ENCODE peak calls at places on chromosomes 4 and X, in four cellular contexts. Y is fibroblast of lung, H is ascending aorta, X is thoracic aorta. M is an unnamed sample.

GRCh38 chr4:28251831-28252230 is 1391.2 kb downstream of the STIM2 start:
- DNase-seq in Y (no peak), H (no peak), X (no peak), M (no peak)

GRCh38 chrX:43589735-43590515 is 66.2 kb upstream of the MAOA start:
- DNase-seq in Y (no peak), H (no peak), X (no peak), M (no peak)

GRCh38 chr4:80097395-80098177 is 24.6 kb upstream of the ANTXR2 start:
- DNase-seq in Y (peak; percentile 94), H (no peak), X (no peak), M (peak; percentile 23)

GRCh38 chr4:126701756-126702155 is 931.0 kb upstream of the INTU start:
- DNase-seq in Y (peak; percentile 91), H (no peak), X (no peak), M (no peak)

GRCh38 chr4:118915468-118915867 is 26.8 kb downstream of the SYNPO2 start:
- DNase-seq in Y (no peak), H (no peak), X (no peak), M (no peak)

GRCh38 chr4:82890913-82891727 is at the start of gene SEC31A:
- DNase-seq in Y (peak; percentile 94), H (peak; percentile 75), X (peak; percentile 84), M (peak; percentile 96)

GRCh38 chr4:2259036-2259540 is 2.8 kb downstream of the MXD4 start:
- DNase-seq in Y (no peak), H (peak; percentile 7), X (peak; percentile 1), M (no peak)

GRCh38 chrX:107861056-107861455 is 35.4 kb downstream of the MID2 start:
- DNase-seq in Y (no peak), H (no peak), X (no peak), M (no peak)

DNA sequence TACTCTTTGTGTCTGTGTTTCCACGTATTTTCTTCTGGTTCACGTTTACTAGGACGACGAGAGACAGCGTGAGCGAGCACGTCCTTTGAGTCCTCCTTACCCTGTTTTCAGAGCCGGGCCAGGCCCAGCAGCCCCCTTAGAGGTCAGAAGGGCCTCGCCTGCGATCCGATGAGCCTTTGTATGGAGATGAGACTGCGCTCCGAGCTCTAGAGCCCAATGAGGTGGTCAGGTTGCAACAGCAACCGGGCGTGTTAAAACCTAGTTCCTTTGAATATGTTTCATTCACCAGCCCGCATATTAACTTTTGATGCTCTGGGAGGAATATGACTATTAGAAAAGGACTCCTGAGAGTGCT is 55.6 kb upstream of the TADA2B start:
- DNase-seq in Y (peak; percentile 38), H (no peak), X (no peak), M (no peak)
- H3K4me1 ChIP-seq in Y (peaks cover 8% of the 10 kb centered on the region), H (peaks cover 9% of the 10 kb centered on the region), X (peaks cover 58% of the 10 kb centered on the region), M (peaks cover 17% of the 10 kb centered on the region)

GRCh38 chrX:110211340-110211739 is 106.5 kb downstream of the AMMECR1 start:
- DNase-seq in Y (no peak), H (no peak), X (no peak), M (no peak)
- H3K4me1 ChIP-seq in Y (peaks cover 10% of the 10 kb centered on the region), H (no peaks in the 10 kb centered on the region), X (no peaks in the 10 kb centered on the region), M (peaks cover 31% of the 10 kb centered on the region)

DNA sequence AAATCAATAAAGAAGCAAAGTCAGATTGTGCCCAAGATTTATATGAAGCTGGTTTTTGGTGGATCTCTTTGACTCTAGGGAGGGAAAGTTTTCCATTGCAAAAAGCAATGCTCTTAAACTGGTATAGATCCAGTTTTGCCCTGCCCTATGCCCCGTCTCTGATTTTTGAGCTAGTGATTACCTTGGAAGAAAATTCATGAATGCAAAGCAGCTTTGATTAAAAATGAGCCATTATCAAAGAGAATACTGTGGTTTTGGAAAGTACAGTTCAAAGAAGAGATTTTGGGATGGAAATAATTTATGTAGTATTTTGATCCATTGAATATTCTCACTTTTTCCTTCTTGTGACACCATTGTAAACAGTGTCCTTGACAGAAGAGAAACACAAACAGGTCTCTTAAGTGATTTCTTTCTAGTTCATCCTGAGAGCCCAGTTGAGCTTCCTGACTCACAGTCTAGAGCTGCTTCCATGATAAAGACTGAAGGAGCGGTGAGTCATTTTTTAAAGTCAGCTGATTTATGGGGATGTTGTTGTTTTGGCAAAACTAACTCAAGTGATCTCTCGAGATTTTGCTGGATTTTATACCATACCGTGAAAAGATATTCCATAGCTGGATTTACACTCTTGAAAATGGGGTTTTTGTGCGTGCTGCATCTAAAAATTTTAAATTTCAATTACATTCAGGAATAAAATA is 76.7 kb downstream of the AFF1 start:
- DNase-seq in Y (peak; percentile 92), H (no peak), X (no peak), M (peak; percentile 53)
- H3K4me1 ChIP-seq in Y (no peaks in the 10 kb centered on the region), H (peaks cover 8% of the 10 kb centered on the region), X (peaks cover 63% of the 10 kb centered on the region), M (peaks cover 29% of the 10 kb centered on the region)

GRCh38 chr4:48692023-48692422 is 88.1 kb downstream of the FRYL start:
- DNase-seq in Y (no peak), H (no peak), X (no peak), M (no peak)

GRCh38 chr4:48698029-48698901 is 81.8 kb downstream of the FRYL start:
- DNase-seq in Y (peak; percentile 89), H (no peak), X (no peak), M (peak; percentile 70)

GRCh38 chr4:48692897-48693296 is 87.2 kb downstream of the FRYL start:
- DNase-seq in Y (peak; percentile 52), H (no peak), X (no peak), M (no peak)

GRCh38 chr4:48693856-48694574 is 86.1 kb downstream of the FRYL start:
- DNase-seq in Y (no peak), H (no peak), X (no peak), M (no peak)

DNA sequence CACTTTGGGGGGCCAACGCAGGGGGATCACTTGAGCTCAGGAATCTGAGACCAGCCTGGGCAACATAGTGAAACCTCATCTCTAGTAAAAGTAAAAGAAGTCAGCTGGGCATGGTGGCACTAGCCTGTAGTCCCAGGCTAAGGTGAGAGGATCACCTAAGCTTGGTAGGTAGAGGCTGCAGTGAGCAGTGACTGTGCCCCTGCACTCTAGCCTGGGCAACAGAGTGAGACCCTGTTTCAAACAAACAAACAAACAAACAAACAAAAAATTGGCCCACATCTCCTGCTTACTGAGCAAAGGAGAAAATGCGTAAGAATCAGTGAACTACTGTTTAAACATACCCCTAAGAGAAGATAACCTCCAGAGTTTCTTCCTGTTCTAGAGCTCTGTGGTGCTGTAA is 85.3 kb downstream of the FRYL start:
- DNase-seq in Y (no peak), H (no peak), X (no peak), M (no peak)
- H3K4me1 ChIP-seq in Y (peaks cover 15% of the 10 kb centered on the region), H (no peaks in the 10 kb centered on the region), X (peaks cover 36% of the 10 kb centered on the region), M (peaks cover 22% of the 10 kb centered on the region)

GRCh38 chr4:103075894-103076776 is at the start of gene SLC9B2:
- DNase-seq in Y (peak; percentile 74), H (no peak), X (peak; percentile 20), M (peak; percentile 79)
- H3K4me1 ChIP-seq in Y (peaks cover 5% of the 10 kb centered on the region), H (peaks cover 3% of the 10 kb centered on the region), X (peaks cover 12% of the 10 kb centered on the region), M (peaks cover 17% of the 10 kb centered on the region)

DNA sequence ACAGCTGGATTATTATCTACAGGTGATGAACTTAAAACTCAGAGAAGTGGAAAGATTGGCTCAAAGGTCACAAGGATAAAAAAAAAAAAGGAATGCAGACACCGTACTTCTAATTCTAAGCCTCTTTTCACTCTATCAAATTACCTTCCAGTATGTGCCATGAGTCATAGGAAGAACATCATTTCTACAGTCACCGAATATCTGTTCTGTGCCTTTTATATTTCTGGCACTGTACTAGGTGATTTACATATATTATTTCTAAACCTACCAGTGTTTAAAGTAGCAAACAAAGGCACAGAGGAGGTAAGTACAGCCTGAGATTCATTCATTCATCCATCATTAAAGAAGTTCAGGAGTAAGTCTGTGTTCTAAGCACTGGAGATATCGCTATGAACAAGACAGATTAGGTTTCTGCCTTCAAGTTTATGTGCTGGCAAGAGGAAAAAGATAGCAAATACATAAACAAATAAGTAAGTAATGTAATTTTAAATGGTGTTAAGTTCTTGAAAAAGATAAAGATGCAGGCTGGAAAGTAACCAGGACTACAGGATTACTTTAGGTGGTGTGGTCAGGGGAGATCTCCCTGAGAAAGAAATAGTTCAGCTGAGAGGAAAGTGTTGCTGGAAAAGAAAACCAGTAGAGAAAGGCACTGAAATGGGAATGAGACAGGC is 65.3 kb downstream of the PALLD start:
- DNase-seq in Y (peak; percentile 80), H (no peak), X (no peak), M (no peak)
- H3K4me1 ChIP-seq in Y (peaks cover 8% of the 10 kb centered on the region), H (no peaks in the 10 kb centered on the region), X (peaks cover 14% of the 10 kb centered on the region), M (peaks cover 50% of the 10 kb centered on the region)

GRCh38 chrX:68832101-68832416 is 3.2 kb downstream of the EFNB1 start:
- DNase-seq in Y (peak; percentile 80), H (no peak), X (no peak), M (peak; percentile 57)

GRCh38 chrX:68831405-68832100 is 2.7 kb downstream of the EFNB1 start:
- DNase-seq in Y (no peak), H (no peak), X (no peak), M (no peak)

GRCh38 chrX:68833855-68834331 is 5.1 kb downstream of the EFNB1 start:
- DNase-seq in Y (no peak), H (no peak), X (no peak), M (no peak)

GRCh38 chrX:68833448-68833805 is 4.6 kb downstream of the EFNB1 start:
- DNase-seq in Y (no peak), H (no peak), X (no peak), M (no peak)

DNA sequence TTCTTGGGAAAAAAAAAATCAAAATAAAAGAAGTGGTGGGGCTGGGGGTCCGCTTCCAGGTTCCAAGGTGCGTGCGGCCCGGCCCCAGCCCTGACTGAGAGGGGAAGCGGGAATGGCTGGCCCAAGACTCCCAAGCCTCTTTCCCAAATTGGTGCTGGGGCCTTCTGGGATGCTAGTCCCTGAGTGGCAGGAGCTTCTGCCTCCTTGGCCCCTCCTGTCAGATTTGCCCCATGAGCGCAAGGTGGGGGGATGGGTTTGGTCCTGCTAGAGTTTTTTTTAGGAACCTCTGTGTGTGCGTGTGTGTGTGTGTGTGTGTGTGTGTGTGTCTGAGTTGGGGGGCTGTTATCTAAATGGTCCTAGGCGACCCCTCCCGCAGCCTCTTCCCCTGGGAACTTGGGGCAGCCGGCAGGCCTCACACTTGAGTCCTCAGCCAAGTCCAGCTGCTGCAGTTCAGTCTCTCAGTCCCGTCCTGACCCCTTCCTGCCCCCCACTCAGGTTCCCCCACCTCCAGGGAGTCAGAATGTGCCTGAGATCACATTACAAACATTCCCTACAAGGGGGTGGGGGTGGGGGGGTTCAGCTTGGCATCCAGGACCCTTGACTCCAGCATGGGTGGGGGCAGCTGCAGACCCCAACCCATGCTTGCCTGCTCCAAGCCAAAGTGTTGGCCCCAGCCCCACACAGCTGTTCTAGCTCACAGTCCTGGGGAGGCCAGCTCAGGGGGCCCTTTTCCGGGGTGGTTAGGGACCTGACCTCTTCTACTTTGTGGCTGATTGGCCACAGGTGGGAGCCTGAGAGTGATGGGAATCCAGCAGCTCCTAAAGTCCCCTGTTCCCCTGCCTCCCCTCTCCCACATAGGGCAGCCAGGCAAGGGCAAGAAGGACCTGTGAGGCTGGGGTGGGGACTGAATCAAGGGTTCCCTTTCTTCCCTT is 4.0 kb downstream of the EFNB1 start:
- DNase-seq in Y (no peak), H (no peak), X (no peak), M (no peak)
- H3K4me1 ChIP-seq in Y (no peaks in the 10 kb centered on the region), H (no peaks in the 10 kb centered on the region), X (peaks cover 21% of the 10 kb centered on the region), M (peaks cover 20% of the 10 kb centered on the region)

M was measured in SJSA1.